ENCODE peak calls at places on chromosome 3, in seven cellular contexts. F is lung, M is astrocyte of the spinal cord, W is endothelial cell, H is cardiac muscle cell, C is GM10248, X is pancreas. L is an unnamed sample.

GRCh38 chr3:158105124-158105709 is 1.0 kb downstream of the SHOX2 start:
- DNase-seq in F (no peak), M (no peak), W (peak; percentile 25), H (no peak), C (peak; percentile 32), X (peak; percentile 15), L (no peak)

GRCh38 chr3:43162573-43163084 is 56.8 kb upstream of the POMGNT2 start:
- DNase-seq in F (peak; percentile 25), M (no peak), W (no peak), H (no peak), C (no peak), X (no peak), L (no peak)

GRCh38 chr3:63278171-63278999 is at the start of gene SYNPR:
- DNase-seq in F (no peak), M (no peak), W (no peak), H (no peak), C (no peak), X (no peak), L (no peak)

GRCh38 chr3:68953781-68954444 is 21.6 kb upstream of the TAFA4 start:
- DNase-seq in F (no peak), M (no peak), W (no peak), H (no peak), C (no peak), X (no peak), L (no peak)

GRCh38 chr3:183698760-183699159 is 1.2 kb downstream of the YEATS2 start:
- DNase-seq in F (no peak), M (peak; percentile 36), W (peak; percentile 9), H (peak; percentile 47), C (peak; percentile 31), X (peak; percentile 23), L (no peak)

GRCh38 chr3:179476215-179476614 is 24.9 kb upstream of the GNB4 start:
- DNase-seq in F (no peak), M (no peak), W (no peak), H (no peak), C (no peak), X (no peak), L (no peak)

GRCh38 chr3:31240013-31240412 is 292.7 kb upstream of the STT3B start:
- DNase-seq in F (no peak), M (no peak), W (no peak), H (no peak), C (no peak), X (no peak), L (no peak)

GRCh38 chr3:194621947-194622346 is 11.3 kb downstream of the TMEM44 start:
- DNase-seq in F (no peak), M (no peak), W (no peak), H (no peak), C (no peak), X (no peak), L (no peak)

GRCh38 chr3:159765025-159765859 is 223.4 kb upstream of the IL12A start:
- DNase-seq in F (peak; percentile 71), M (peak; percentile 99), W (peak; percentile 47), H (peak; percentile 94), C (peak; percentile 23), X (peak; percentile 48), L (no peak)

GRCh38 chr3:177466076-177466475 is 268.8 kb upstream of the TBL1XR1 start:
- DNase-seq in F (no peak), M (no peak), W (no peak), H (peak; percentile 34), C (peak; percentile 16), X (no peak), L (no peak)

GRCh38 chr3:181103605-181104004 is 114.1 kb upstream of the DNAJC19 start:
- DNase-seq in F (no peak), M (no peak), W (peak; percentile 27), H (no peak), C (no peak), X (no peak), L (no peak)

GRCh38 chr3:42804831-42805821 is 836 bp upstream of the HIGD1A start:
- DNase-seq in F (no peak), M (peak; percentile 22), W (peak; percentile 38), H (peak; percentile 20), C (no peak), X (peak; percentile 32), L (no peak)

GRCh38 chr3:113712129-113712528 is 15.7 kb upstream of the USF3 start:
- DNase-seq in F (no peak), M (no peak), W (no peak), H (peak; percentile 13), C (no peak), X (no peak), L (no peak)

GRCh38 chr3:119759962-119760361 is 21.9 kb upstream of the NR1I2 start:
- DNase-seq in F (no peak), M (no peak), W (no peak), H (no peak), C (no peak), X (no peak), L (no peak)

GRCh38 chr3:44342191-44342790 is 3.7 kb downstream of the TCAIM start:
- DNase-seq in F (no peak), M (peak; percentile 78), W (no peak), H (peak; percentile 84), C (no peak), X (no peak), L (no peak)

GRCh38 chr3:152779649-152780048 is 55.3 kb upstream of the P2RY1 start:
- DNase-seq in F (no peak), M (peak; percentile 46), W (no peak), H (peak; percentile 65), C (no peak), X (no peak), L (no peak)

GRCh38 chr3:127209155-127209839 is 16.4 kb downstream of the PRR23E start:
- DNase-seq in F (peak; percentile 24), M (no peak), W (no peak), H (no peak), C (peak; percentile 14), X (no peak), L (no peak)

GRCh38 chr3:69710153-69710977 is 28.9 kb upstream of the MITF start:
- DNase-seq in F (no peak), M (peak; percentile 48), W (no peak), H (peak; percentile 60), C (no peak), X (no peak), L (no peak)

GRCh38 chr3:176766862-176767261 is 430.4 kb downstream of the TBL1XR1 start:
- DNase-seq in F (no peak), M (no peak), W (no peak), H (no peak), C (no peak), X (no peak), L (no peak)

GRCh38 chr3:23996058-23996457 is 51.0 kb downstream of the NR1D2 start:
- DNase-seq in F (no peak), M (no peak), W (no peak), H (no peak), C (no peak), X (no peak), L (no peak)

GRCh38 chr3:39671116-39671515 is 138.3 kb upstream of the MYRIP start:
- DNase-seq in F (no peak), M (no peak), W (no peak), H (peak; percentile 56), C (no peak), X (no peak), L (no peak)

GRCh38 chr3:35200056-35200455 is 439.3 kb upstream of the ARPP21 start:
- DNase-seq in F (no peak), M (peak; percentile 84), W (no peak), H (peak; percentile 68), C (no peak), X (no peak), L (no peak)

GRCh38 chr3:141798455-141798854 is 35.2 kb downstream of the GRK7 start:
- DNase-seq in F (no peak), M (peak; percentile 23), W (no peak), H (peak; percentile 54), C (no peak), X (no peak), L (no peak)

GRCh38 chr3:9884555-9885165 is 4.6 kb upstream of the CIDEC start:
- DNase-seq in F (no peak), M (peak; percentile 68), W (no peak), H (peak; percentile 79), C (no peak), X (no peak), L (no peak)

GRCh38 chr3:99758502-99759177 is 59.0 kb upstream of the CMSS1 start:
- DNase-seq in F (no peak), M (no peak), W (no peak), H (no peak), C (no peak), X (no peak), L (no peak)
- TF ChIP-seq CTCF in F (no peak), M (no peak), W (no peak), H (no peak), C (no peak), X (no peak), L (no peak)

GRCh38 chr3:55434789-55435188 is 52.3 kb downstream of the WNT5A start:
- DNase-seq in F (no peak), M (no peak), W (peak; percentile 17), H (peak; percentile 46), C (peak; percentile 19), X (no peak), L (no peak)
- TF ChIP-seq CTCF in F (no peak), M (peak; percentile 54), W (peak; percentile 68), H (peak; percentile 62), C (peak; percentile 71), X (no peak), L (no peak)

DNA sequence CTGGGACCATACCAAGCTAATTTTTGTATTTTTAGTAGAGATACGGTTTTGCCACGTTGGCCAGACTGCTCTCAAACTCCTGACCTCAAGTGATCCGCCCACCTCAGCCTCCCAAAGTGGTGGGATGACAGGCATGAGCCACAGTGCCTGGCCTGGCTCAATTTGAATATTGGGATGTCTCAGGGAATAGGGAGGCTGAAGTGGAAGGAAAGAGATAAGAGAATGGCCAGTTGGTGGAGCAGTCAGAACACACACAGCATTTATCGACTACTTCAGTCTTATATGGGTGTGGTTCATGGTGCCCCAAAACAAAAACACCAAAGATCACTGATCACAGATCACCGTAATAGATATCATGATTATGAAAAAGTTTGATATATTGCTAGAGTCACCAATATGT is 144.4 kb downstream of the GMNC start:
- DNase-seq in F (no peak), M (no peak), W (no peak), H (no peak), C (no peak), X (no peak), L (no peak)
- TF ChIP-seq CTCF in F (no peak), M (no peak), W (no peak), H (no peak), C (no peak), X (no peak), L (no peak)

GRCh38 chr3:138939563-138940241 is 7.2 kb downstream of the FOXL2 start:
- DNase-seq in F (no peak), M (no peak), W (peak; percentile 57), H (no peak), C (peak; percentile 17), X (no peak), L (no peak)
- TF ChIP-seq CTCF in F (no peak), M (no peak), W (no peak), H (no peak), C (no peak), X (no peak), L (no peak)

L was measured in activated B cell treated with CpG ODN at 0.5 μM for 24 hours.